ENCODE peak calls at places on chromosomes 12 and 14, in four cellular contexts. V, A, U and E are unnamed samples.

GRCh38 chr14:20782280-20782890 is 1.3 kb downstream of the RNASE6 start:
- DNase-seq in A (no peak), V (no peak), U (no peak), E (no peak)

GRCh38 chr12:2739832-2740641 is 54.7 kb upstream of the FKBP4 start:
- DNase-seq in U (peak), A (no peak), V (no peak), E (no peak)

GRCh38 chr14:55267816-55268215 is 3.4 kb upstream of the FBXO34 start:
- DNase-seq in U (peak), V (no peak), A (no peak), E (no peak)

GRCh38 chr12:64582111-64582510 is 28.2 kb upstream of the RASSF3 start:
- DNase-seq in U (no peak), V (no peak), A (no peak), E (no peak)

GRCh38 chr12:115866909-115867525 is 410.5 kb downstream of the MED13L start:
- DNase-seq in V (no peak), U (no peak), A (no peak), E (no peak)

GRCh38 chr12:14185441-14186192 is 179.9 kb upstream of the ATF7IP start:
- DNase-seq in U (peak), A (no peak), V (no peak), E (no peak)

GRCh38 chr14:99708449-99708848 is 24.4 kb downstream of the CYP46A1 start:
- DNase-seq in U (no peak), A (no peak), V (no peak), E (peak)

GRCh38 chr12:64418209-64418608 is 14.0 kb downstream of the XPOT start:
- DNase-seq in V (no peak), U (no peak), A (no peak), E (no peak)

GRCh38 chr12:10919809-10920208 is 9.2 kb upstream of the PRH2 start:
- DNase-seq in A (no peak), V (no peak), U (no peak), E (no peak)

GRCh38 chr12:8612629-8613028 is at the start of gene AICDA:
- DNase-seq in A (no peak), V (no peak), U (no peak), E (no peak)

GRCh38 chr12:131221061-131221945 is 267.6 kb downstream of the ADGRD1 start:
- DNase-seq in A (no peak), V (no peak), U (no peak), E (no peak)

GRCh38 chr14:20184181-20184580 is 6.5 kb upstream of the OR11G2 start:
- DNase-seq in U (no peak), A (no peak), V (no peak), E (no peak)

GRCh38 chr12:68530965-68531364 is 79.7 kb upstream of the RAP1B start:
- DNase-seq in U (peak), A (no peak), V (no peak), E (no peak)

GRCh38 chr14:102683399-102684275 is 91.2 kb downstream of the RCOR1 start:
- DNase-seq in A (no peak), U (no peak), V (no peak), E (no peak)

GRCh38 chr14:23154876-23155587 is 28.4 kb downstream of the SLC7A8 start:
- DNase-seq in V (no peak), U (peak), A (peak), E (no peak)

GRCh38 chr14:68462683-68463082 is 330.2 kb downstream of the ZFP36L1 start:
- DNase-seq in A (no peak), V (no peak), U (peak), E (no peak)

GRCh38 chr12:15214851-15215601 is 6.2 kb downstream of the RERG start:
- DNase-seq in V (no peak), A (no peak), U (no peak), E (no peak)

GRCh38 chr14:55038708-55039107 is 11.7 kb downstream of the SOCS4 start:
- DNase-seq in V (no peak), A (no peak), U (peak), E (no peak)

GRCh38 chr14:53953002-53953827 is 3.4 kb downstream of the BMP4 start:
- DNase-seq in U (peak), A (no peak), V (no peak), E (no peak)

GRCh38 chr12:118103231-118103600 is 595 bp downstream of the VSIG10 start:
- DNase-seq in V (no peak), U (peak), A (no peak), E (peak)

GRCh38 chr12:103493199-103493598 is 2.6 kb downstream of the C12orf42 start:
- DNase-seq in V (no peak), U (no peak), A (no peak), E (no peak)

GRCh38 chr12:116717466-116718457 is 20.1 kb downstream of the SPRING1 start:
- DNase-seq in A (no peak), V (no peak), U (peak), E (no peak)

GRCh38 chr14:96086032-96086431 is 46.9 kb downstream of the C14orf132 start:
- DNase-seq in U (peak), A (no peak), V (no peak), E (no peak)

GRCh38 chr12:91327136-91327535 is 144.5 kb upstream of the DCN start:
- DNase-seq in A (no peak), V (no peak), U (no peak), E (no peak)